ENCODE peak calls at places on chromosomes 3 and 15, in four cellular contexts. C, Z, U and W are unnamed samples.

GRCh38 chr3:197381371-197381770 is 83.0 kb upstream of the DLG1 start:
- DNase-seq in C (no peak), Z (no peak), U (no peak), W (no peak)

GRCh38 chr3:170488802-170489201 is 70.1 kb downstream of the CLDN11 start:
- DNase-seq in C (no peak), Z (peak), U (no peak), W (peak)

GRCh38 chr15:63348392-63348791 is 33.3 kb downstream of the CA12 start:
- DNase-seq in C (no peak), Z (peak), U (peak), W (no peak)

GRCh38 chr3:56971816-56972215 is 88.6 kb upstream of the SPATA12 start:
- DNase-seq in C (no peak), Z (no peak), U (no peak), W (no peak)

GRCh38 chr3:180684807-180685206 is 5.5 kb upstream of the CCDC39 start:
- DNase-seq in C (no peak), Z (no peak), U (no peak), W (no peak)

GRCh38 chr3:113626513-113627371 is 69.7 kb downstream of the USF3 start:
- DNase-seq in C (peak), Z (peak), U (peak), W (no peak)

GRCh38 chr3:140850210-140850955 is 91.3 kb upstream of the SLC25A36 start:
- DNase-seq in C (no peak), Z (peak), U (no peak), W (no peak)

GRCh38 chr15:63461230-63461629 is 43.2 kb upstream of the USP3 start:
- DNase-seq in C (no peak), Z (no peak), U (peak), W (no peak)

GRCh38 chr3:153967260-153967659 is 153.9 kb upstream of the ARHGEF26 start:
- DNase-seq in C (no peak), Z (peak), U (no peak), W (no peak)

GRCh38 chr3:162262145-162262544 is 765.5 kb downstream of the OTOL1 start:
- DNase-seq in C (no peak), Z (no peak), U (no peak), W (no peak)

GRCh38 chr3:141285570-141285969 is 53.9 kb downstream of the PXYLP1 start:
- DNase-seq in C (no peak), Z (no peak), U (no peak), W (no peak)

GRCh38 chr3:25469609-25470008 is 41.5 kb downstream of the RARB start:
- DNase-seq in C (no peak), Z (no peak), U (no peak), W (no peak)

GRCh38 chr3:1139071-1139470 is 46.2 kb downstream of the CNTN6 start:
- DNase-seq in C (no peak), Z (no peak), U (no peak), W (no peak)

GRCh38 chr3:169241928-169242751 is 421.4 kb downstream of the MECOM start:
- DNase-seq in C (peak), Z (peak), U (peak), W (no peak)

GRCh38 chr3:12782172-12782815 is 14.2 kb upstream of the CAND2 start:
- DNase-seq in C (no peak), Z (no peak), U (peak), W (no peak)

GRCh38 chr15:88995449-88995848 is 82.3 kb upstream of the MFGE8 start:
- DNase-seq in C (no peak), Z (peak), U (no peak), W (no peak)

GRCh38 chr3:188440563-188440962 is 286.6 kb downstream of the LPP start:
- DNase-seq in C (no peak), Z (no peak), U (no peak), W (no peak)

GRCh38 chr3:8482960-8483665 is 18.5 kb upstream of the LMCD1 start:
- DNase-seq in C (no peak), Z (peak), U (peak), W (peak)

GRCh38 chr3:57661404-57661803 is 31.5 kb downstream of the DENND6A start:
- DNase-seq in C (no peak), Z (no peak), U (no peak), W (no peak)

GRCh38 chr3:146523536-146523935 is 20.9 kb downstream of the PLSCR1 start:
- DNase-seq in C (no peak), Z (no peak), U (no peak), W (no peak)

GRCh38 chr3:170477395-170477794 is 58.7 kb downstream of the CLDN11 start:
- DNase-seq in C (no peak), Z (no peak), U (no peak), W (no peak)

GRCh38 chr3:105944721-105945120 is 75.9 kb upstream of the CBLB start:
- DNase-seq in C (no peak), Z (peak), U (peak), W (no peak)

GRCh38 chr15:70627734-70628541 is 135.4 kb downstream of the UACA start:
- DNase-seq in C (no peak), Z (peak), U (no peak), W (no peak)

GRCh38 chr3:150581174-150581573 is 21.9 kb upstream of the SELENOT start:
- DNase-seq in C (no peak), Z (no peak), U (no peak), W (no peak)

GRCh38 chr3:151903501-151903991 is 30.1 kb downstream of the SUCNR1 start:
- DNase-seq in C (no peak), Z (peak), U (no peak), W (peak)

GRCh38 chr15:98442379-98442833 is 205.9 kb upstream of the IGF1R start:
- DNase-seq in C (peak), Z (peak), U (peak), W (peak)

GRCh38 chr15:98442901-98443300 is 205.4 kb upstream of the IGF1R start:
- DNase-seq in C (no peak), Z (no peak), U (no peak), W (no peak)

GRCh38 chr15:98440917-98441316 is 207.4 kb upstream of the IGF1R start:
- DNase-seq in C (no peak), Z (no peak), U (no peak), W (no peak)

GRCh38 chr15:98443483-98443882 is 204.9 kb upstream of the IGF1R start:
- DNase-seq in C (no peak), Z (no peak), U (no peak), W (no peak)

GRCh38 chr15:98441599-98441998 is 206.7 kb upstream of the IGF1R start:
- DNase-seq in C (no peak), Z (no peak), U (no peak), W (no peak)
- TF ChIP-seq CTCF in C (no peak), Z (no peak), U (no peak), W (no peak)

GRCh38 chr3:81336470-81336869 is 425.0 kb downstream of the GBE1 start:
- DNase-seq in C (no peak), Z (no peak), U (no peak), W (no peak)

GRCh38 chr3:81339040-81339845 is 422.2 kb downstream of the GBE1 start:
- DNase-seq in C (no peak), Z (peak), U (no peak), W (no peak)
- TF ChIP-seq CTCF in C (peak), Z (peak), U (no peak), W (peak)

DNA sequence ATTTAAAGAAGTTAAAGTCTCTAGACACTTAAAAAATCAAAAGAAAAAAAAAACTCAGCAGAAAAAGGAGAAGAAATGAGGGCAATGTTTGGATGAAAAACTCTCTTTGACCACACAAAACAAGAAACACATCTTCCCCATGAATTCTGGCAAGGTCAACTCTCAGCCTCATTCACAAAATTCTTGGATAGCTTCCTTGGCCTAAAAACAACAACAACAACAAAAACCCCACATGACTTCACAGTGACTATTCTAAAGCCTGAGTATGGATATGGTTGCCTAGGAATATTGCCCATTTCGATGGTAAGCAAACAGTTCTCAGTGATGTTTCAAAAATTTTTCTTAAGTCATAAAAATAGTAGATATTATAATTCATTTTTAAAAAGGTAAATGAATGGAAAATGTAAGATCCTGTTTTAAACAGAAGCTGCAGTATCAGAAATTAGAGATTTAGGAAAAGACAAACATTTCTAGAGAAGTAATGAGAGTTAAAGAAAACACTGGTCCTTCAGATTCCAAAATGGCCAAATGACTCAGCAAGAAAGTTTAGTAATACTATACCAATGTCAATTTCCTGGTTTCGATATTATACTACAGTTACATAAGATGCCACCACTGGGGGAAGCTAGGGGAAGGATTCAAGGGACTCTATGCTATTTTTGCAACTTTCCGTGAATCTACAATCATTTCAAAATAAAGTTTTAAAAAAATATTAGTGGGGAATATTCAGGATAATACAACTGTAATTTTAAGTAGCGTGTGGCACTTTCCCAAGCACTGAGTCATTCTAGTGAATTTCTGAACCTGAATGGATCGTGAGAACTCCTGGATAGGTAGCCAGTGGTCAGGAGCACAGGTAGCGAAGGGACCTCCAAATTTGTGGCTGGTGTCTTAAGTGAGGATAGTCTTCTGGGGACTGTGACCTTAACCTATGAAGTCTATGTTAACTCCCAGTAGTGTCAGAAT is 37.8 kb downstream of the TMCC1 start:
- DNase-seq in C (no peak), Z (peak), U (no peak), W (no peak)
- TF ChIP-seq CTCF in C (no peak), Z (no peak), U (no peak), W (no peak)

GRCh38 chr15:90998737-90999136 is 4.4 kb upstream of the PRC1 start:
- DNase-seq in C (no peak), Z (no peak), U (no peak), W (no peak)
- TF ChIP-seq CTCF in C (no peak), Z (no peak), U (no peak), W (no peak)

GRCh38 chr3:73867524-73867923 is 242.8 kb upstream of the PDZRN3 start:
- DNase-seq in C (no peak), Z (no peak), U (no peak), W (no peak)

GRCh38 chr3:73863546-73864079 is 238.9 kb upstream of the PDZRN3 start:
- DNase-seq in C (no peak), Z (no peak), U (no peak), W (no peak)

GRCh38 chr3:73874596-73874995 is 249.9 kb upstream of the PDZRN3 start:
- DNase-seq in C (no peak), Z (no peak), U (no peak), W (no peak)

GRCh38 chr3:73868688-73869315 is 244.1 kb upstream of the PDZRN3 start:
- DNase-seq in C (peak), Z (peak), U (peak), W (peak)
- TF ChIP-seq CTCF in C (peak), Z (peak), U (no peak), W (peak)

DNA sequence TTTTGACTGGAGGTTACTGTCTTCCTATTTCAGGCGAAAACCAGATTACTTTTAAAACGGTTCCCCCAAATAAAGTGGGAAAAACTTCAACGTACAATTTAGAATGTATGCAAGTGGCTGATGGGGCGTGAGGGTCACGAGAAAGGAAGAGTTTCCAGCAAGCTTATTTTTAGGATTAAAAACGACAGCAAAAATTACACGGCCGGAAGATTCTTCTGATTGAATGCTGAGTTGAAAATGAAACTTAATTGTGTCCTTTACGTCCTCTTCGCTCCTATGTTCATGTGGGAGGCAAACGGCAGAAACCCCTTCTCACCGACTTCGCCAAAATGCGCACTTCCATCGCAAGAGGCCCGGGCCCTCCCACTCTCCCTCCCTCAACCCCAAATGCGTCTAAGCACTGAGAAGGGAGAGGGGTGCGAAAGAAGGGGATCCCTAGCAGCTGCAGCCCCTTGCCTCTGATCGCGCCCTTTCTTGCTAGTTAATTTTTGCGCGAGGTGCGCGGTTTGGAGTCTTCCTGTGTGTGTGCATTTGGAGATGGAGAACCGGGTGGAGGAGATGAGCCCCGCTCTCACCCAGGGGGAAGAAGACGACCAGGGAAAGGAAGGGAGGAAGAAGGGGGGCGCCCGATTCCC is 648 bp downstream of the CD47 start:
- DNase-seq in C (no peak), Z (peak), U (no peak), W (no peak)
- TF ChIP-seq CTCF in C (no peak), Z (no peak), U (no peak), W (no peak)

GRCh38 chr15:66599536-66600239 is 33.9 kb upstream of the LCTL start:
- DNase-seq in C (no peak), Z (no peak), U (no peak), W (no peak)
- TF ChIP-seq CTCF in C (no peak), Z (no peak), U (no peak), W (no peak)

DNA sequence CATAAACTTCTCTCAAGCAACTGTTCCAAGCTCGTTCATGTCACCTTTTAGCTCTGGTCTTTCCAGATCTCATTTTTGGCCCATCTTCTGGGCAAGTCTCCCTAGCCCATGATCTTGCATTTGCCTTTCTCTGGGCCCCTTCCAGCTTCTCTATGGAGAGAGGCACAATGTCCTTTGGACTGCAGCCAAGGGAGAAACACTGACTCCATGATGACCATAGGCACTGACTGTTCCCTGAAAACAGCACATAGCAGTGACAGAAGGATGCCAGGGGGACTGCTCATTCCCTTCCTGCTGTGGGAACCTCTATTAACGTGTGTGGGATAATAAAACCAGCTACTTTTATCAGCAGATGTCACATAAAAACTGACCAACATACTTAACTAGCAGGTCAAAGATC is 60.3 kb downstream of the STRIT1 start:
- DNase-seq in C (no peak), Z (peak), U (peak), W (no peak)
- TF ChIP-seq CTCF in C (no peak), Z (no peak), U (no peak), W (no peak)

DNA sequence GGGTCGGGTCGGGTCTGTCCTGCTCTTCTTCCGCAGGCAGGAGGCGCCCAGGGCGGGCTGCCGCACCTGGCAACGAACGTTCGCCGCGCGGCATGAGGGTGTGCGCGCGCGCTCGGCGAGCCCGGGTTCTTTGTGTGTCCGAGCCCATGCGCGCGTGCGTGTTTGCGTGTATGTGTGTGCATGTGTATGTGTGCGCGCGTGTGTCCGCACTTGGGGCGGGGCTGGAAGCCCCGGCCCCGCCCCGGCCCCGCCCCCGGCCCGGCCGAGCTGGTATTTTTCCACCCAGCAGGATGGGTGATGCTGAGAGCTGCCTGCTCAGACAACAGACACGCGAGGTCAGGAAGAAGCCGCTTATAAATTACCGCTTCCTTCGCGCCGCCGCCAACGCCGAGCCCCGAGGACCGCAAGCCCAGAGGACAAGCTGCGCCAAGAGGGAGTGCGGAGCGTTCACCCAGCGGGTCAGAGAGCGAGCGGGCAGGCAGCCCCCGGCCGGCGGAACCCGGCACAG is at the start of gene SLC6A6:
- DNase-seq in C (peak), Z (peak), U (peak), W (peak)
- TF ChIP-seq CTCF in C (no peak), Z (peak), U (peak), W (peak)

GRCh38 chr15:74433592-74434259 is at the start of gene SEMA7A:
- DNase-seq in C (peak), Z (peak), U (peak), W (no peak)
- TF ChIP-seq CTCF in C (no peak), Z (no peak), U (no peak), W (no peak)